ENCODE peak calls at places on chromosome 12, in ten cellular contexts. One of them, this sample, is unnamed. For H3K9me3, the result is how much of the 10 kb centered on the place peaks cover.

GRCh38 chr12:65168606-65169310 is 625 bp upstream of the LEMD3 start:
- DNase-seq in HCT116: no peak
- DNase-seq in tibial artery: no peak
- DNase-seq in tibial nerve: no peak
- DNase-seq in IMR-90: no peak
- DNase-seq in cardiac muscle cell: peak
- DNase-seq in Panc1: no peak
- DNase-seq in stomach: no peak
- DNase-seq in heart left ventricle: no peak
- DNase-seq in colonic mucosa: no peak
- DNase-seq in this sample: no peak

GRCh38 chr12:84689638-84690037 is 223.0 kb downstream of the SLC6A15 start:
- DNase-seq in colonic mucosa: no peak
- DNase-seq in tibial nerve: no peak
- DNase-seq in HCT116: no peak
- DNase-seq in stomach: no peak
- DNase-seq in heart left ventricle: no peak
- DNase-seq in IMR-90: no peak
- DNase-seq in cardiac muscle cell: no peak
- DNase-seq in Panc1: no peak
- DNase-seq in tibial artery: peak
- DNase-seq in this sample: no peak

GRCh38 chr12:113239811-113240331 is 18.6 kb downstream of the TPCN1 start:
- DNase-seq in Panc1: no peak
- DNase-seq in heart left ventricle: no peak
- DNase-seq in tibial artery: no peak
- DNase-seq in HCT116: no peak
- DNase-seq in stomach: no peak
- DNase-seq in colonic mucosa: peak
- DNase-seq in IMR-90: no peak
- DNase-seq in cardiac muscle cell: no peak
- DNase-seq in tibial nerve: no peak
- DNase-seq in this sample: no peak

GRCh38 chr12:47744778-47745436 is 13.8 kb downstream of the RAPGEF3 start:
- DNase-seq in stomach: no peak
- DNase-seq in tibial artery: no peak
- DNase-seq in colonic mucosa: no peak
- DNase-seq in HCT116: no peak
- DNase-seq in heart left ventricle: no peak
- DNase-seq in tibial nerve: no peak
- DNase-seq in cardiac muscle cell: no peak
- DNase-seq in Panc1: no peak
- DNase-seq in IMR-90: no peak
- DNase-seq in this sample: no peak

GRCh38 chr12:93198086-93198485 is 179.6 kb upstream of the NUDT4 start:
- DNase-seq in HCT116: peak
- DNase-seq in Panc1: peak
- DNase-seq in stomach: no peak
- DNase-seq in colonic mucosa: no peak
- DNase-seq in heart left ventricle: no peak
- DNase-seq in tibial artery: no peak
- DNase-seq in cardiac muscle cell: no peak
- DNase-seq in tibial nerve: no peak
- DNase-seq in IMR-90: peak
- DNase-seq in this sample: peak

GRCh38 chr12:4956054-4956453 is 46.3 kb downstream of the KCNA1 start:
- DNase-seq in cardiac muscle cell: peak
- DNase-seq in colonic mucosa: no peak
- DNase-seq in tibial nerve: no peak
- DNase-seq in heart left ventricle: no peak
- DNase-seq in IMR-90: no peak
- DNase-seq in Panc1: no peak
- DNase-seq in HCT116: no peak
- DNase-seq in stomach: no peak
- DNase-seq in tibial artery: no peak
- DNase-seq in this sample: no peak

GRCh38 chr12:129877383-129877782 is 26.4 kb downstream of the TMEM132D start:
- DNase-seq in colonic mucosa: no peak
- DNase-seq in stomach: no peak
- DNase-seq in Panc1: no peak
- DNase-seq in cardiac muscle cell: no peak
- DNase-seq in tibial nerve: no peak
- DNase-seq in heart left ventricle: no peak
- DNase-seq in tibial artery: no peak
- DNase-seq in HCT116: no peak
- DNase-seq in IMR-90: no peak
- DNase-seq in this sample: no peak

GRCh38 chr12:48814313-48815280 is 3.7 kb upstream of the CACNB3 start:
- DNase-seq in HCT116: peak
- DNase-seq in IMR-90: peak
- DNase-seq in tibial nerve: peak
- DNase-seq in stomach: peak
- DNase-seq in Panc1: no peak
- DNase-seq in colonic mucosa: peak
- DNase-seq in tibial artery: peak
- DNase-seq in heart left ventricle: peak
- DNase-seq in cardiac muscle cell: peak
- DNase-seq in this sample: peak

GRCh38 chr12:30599631-30600030 is 96.0 kb downstream of the IPO8 start:
- DNase-seq in stomach: no peak
- DNase-seq in HCT116: no peak
- DNase-seq in Panc1: no peak
- DNase-seq in tibial artery: no peak
- DNase-seq in IMR-90: peak
- DNase-seq in colonic mucosa: no peak
- DNase-seq in heart left ventricle: no peak
- DNase-seq in tibial nerve: no peak
- DNase-seq in cardiac muscle cell: no peak
- DNase-seq in this sample: no peak

GRCh38 chr12:117227000-117227653 is 36.9 kb upstream of the FBXO21 start:
- DNase-seq in colonic mucosa: no peak
- DNase-seq in heart left ventricle: no peak
- DNase-seq in stomach: no peak
- DNase-seq in IMR-90: no peak
- DNase-seq in tibial artery: no peak
- DNase-seq in Panc1: no peak
- DNase-seq in tibial nerve: no peak
- DNase-seq in cardiac muscle cell: no peak
- DNase-seq in HCT116: no peak
- DNase-seq in this sample: no peak

GRCh38 chr12:82757059-82757458 is 70.4 kb downstream of the TMTC2 start:
- DNase-seq in stomach: no peak
- DNase-seq in HCT116: no peak
- DNase-seq in tibial nerve: no peak
- DNase-seq in colonic mucosa: no peak
- DNase-seq in Panc1: no peak
- DNase-seq in cardiac muscle cell: peak
- DNase-seq in tibial artery: no peak
- DNase-seq in IMR-90: no peak
- DNase-seq in heart left ventricle: no peak
- DNase-seq in this sample: no peak

GRCh38 chr12:114440450-114441383 is 34.8 kb upstream of the TBX5 start:
- DNase-seq in stomach: no peak
- DNase-seq in Panc1: no peak
- DNase-seq in HCT116: no peak
- DNase-seq in cardiac muscle cell: no peak
- DNase-seq in tibial nerve: no peak
- DNase-seq in tibial artery: no peak
- DNase-seq in heart left ventricle: no peak
- DNase-seq in colonic mucosa: no peak
- DNase-seq in IMR-90: no peak
- DNase-seq in this sample: no peak

GRCh38 chr12:19643635-19644034 is 204.3 kb downstream of the AEBP2 start:
- DNase-seq in HCT116: peak
- DNase-seq in stomach: no peak
- DNase-seq in tibial artery: no peak
- DNase-seq in heart left ventricle: no peak
- DNase-seq in tibial nerve: no peak
- DNase-seq in colonic mucosa: no peak
- DNase-seq in IMR-90: peak
- DNase-seq in cardiac muscle cell: peak
- DNase-seq in Panc1: no peak
- DNase-seq in this sample: no peak

GRCh38 chr12:57751788-57752667 is at the start of gene CDK4:
- DNase-seq in colonic mucosa: peak
- DNase-seq in heart left ventricle: peak
- DNase-seq in cardiac muscle cell: peak
- DNase-seq in tibial artery: peak
- DNase-seq in IMR-90: peak
- DNase-seq in stomach: peak
- DNase-seq in HCT116: peak
- DNase-seq in Panc1: peak
- DNase-seq in tibial nerve: peak
- DNase-seq in this sample: peak

DNA sequence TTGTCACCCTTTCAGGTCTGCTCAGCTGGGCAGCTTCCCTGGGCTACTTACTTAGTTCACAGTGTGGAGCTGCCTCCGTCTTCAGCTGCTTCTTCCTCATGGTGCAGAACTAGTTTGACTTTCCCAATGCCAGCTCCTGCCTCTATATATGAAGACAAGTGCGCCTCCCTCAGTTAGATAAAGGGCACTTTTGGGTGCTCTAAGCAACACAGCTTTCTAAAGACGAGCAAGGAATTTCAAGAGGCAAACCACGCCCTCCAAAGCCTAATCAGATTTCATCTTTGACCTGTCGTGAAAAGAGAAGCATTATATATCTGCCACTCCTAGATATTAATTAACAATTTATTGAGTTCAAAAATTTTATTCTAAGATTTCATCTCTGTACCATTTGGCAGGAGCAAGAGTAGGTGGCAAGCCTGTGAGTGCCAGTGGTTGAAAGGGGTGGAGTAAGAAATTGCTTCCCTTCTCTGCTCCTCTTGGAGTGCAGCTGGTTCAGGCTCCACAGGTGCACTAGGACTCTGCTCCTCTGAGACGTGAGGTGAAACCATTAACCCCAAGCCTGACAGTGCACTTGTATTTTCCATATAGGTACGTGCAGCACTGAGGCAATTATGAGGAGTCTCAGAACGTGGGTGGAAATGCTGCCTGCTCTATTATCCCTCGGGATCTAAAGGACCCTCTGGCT is 2.1 kb upstream of the SLC11A2 start:
- DNase-seq in tibial artery: peak
- DNase-seq in heart left ventricle: no peak
- DNase-seq in cardiac muscle cell: peak
- DNase-seq in Panc1: peak
- DNase-seq in HCT116: no peak
- DNase-seq in tibial nerve: no peak
- DNase-seq in colonic mucosa: peak
- DNase-seq in stomach: no peak
- DNase-seq in IMR-90: peak
- DNase-seq in this sample: no peak
- H3K4me3 ChIP-seq in tibial artery: no peak
- H3K4me3 ChIP-seq in heart left ventricle: no peak
- H3K4me3 ChIP-seq in cardiac muscle cell: no peak
- H3K4me3 ChIP-seq in Panc1: no peak
- H3K4me3 ChIP-seq in HCT116: peak
- H3K4me3 ChIP-seq in tibial nerve: no peak
- H3K4me3 ChIP-seq in colonic mucosa: no peak
- H3K4me3 ChIP-seq in stomach: no peak
- H3K4me3 ChIP-seq in IMR-90: no peak
- H3K4me3 ChIP-seq in this sample: no peak

GRCh38 chr12:3944620-3945019 is 71.4 kb upstream of the PARP11 start:
- DNase-seq in tibial nerve: no peak
- DNase-seq in colonic mucosa: no peak
- DNase-seq in stomach: no peak
- DNase-seq in cardiac muscle cell: no peak
- DNase-seq in HCT116: no peak
- DNase-seq in Panc1: no peak
- DNase-seq in IMR-90: no peak
- DNase-seq in heart left ventricle: no peak
- DNase-seq in tibial artery: no peak
- DNase-seq in this sample: no peak
- H3K27ac ChIP-seq in tibial nerve: no peak
- H3K27ac ChIP-seq in colonic mucosa: no peak
- H3K27ac ChIP-seq in stomach: no peak
- H3K27ac ChIP-seq in cardiac muscle cell: no peak
- H3K27ac ChIP-seq in HCT116: no peak
- H3K27ac ChIP-seq in Panc1: no peak
- H3K27ac ChIP-seq in IMR-90: no peak
- H3K27ac ChIP-seq in heart left ventricle: no peak
- H3K27ac ChIP-seq in tibial artery: no peak
- H3K27ac ChIP-seq in this sample: no peak

GRCh38 chr12:78949532-78949931 is 85.0 kb downstream of the SYT1 start:
- DNase-seq in HCT116: no peak
- DNase-seq in cardiac muscle cell: no peak
- DNase-seq in heart left ventricle: no peak
- DNase-seq in colonic mucosa: no peak
- DNase-seq in tibial artery: no peak
- DNase-seq in tibial nerve: no peak
- DNase-seq in IMR-90: no peak
- DNase-seq in Panc1: no peak
- DNase-seq in stomach: no peak
- DNase-seq in this sample: no peak
- H3K9me3 ChIP-seq in HCT116: under half
- H3K9me3 ChIP-seq in cardiac muscle cell: under half
- H3K9me3 ChIP-seq in heart left ventricle: under half
- H3K9me3 ChIP-seq in colonic mucosa: under half
- H3K9me3 ChIP-seq in tibial artery: under half
- H3K9me3 ChIP-seq in tibial nerve: under half
- H3K9me3 ChIP-seq in IMR-90: under half
- H3K9me3 ChIP-seq in Panc1: under half
- H3K9me3 ChIP-seq in stomach: under half
- H3K9me3 ChIP-seq in this sample: under half

DNA sequence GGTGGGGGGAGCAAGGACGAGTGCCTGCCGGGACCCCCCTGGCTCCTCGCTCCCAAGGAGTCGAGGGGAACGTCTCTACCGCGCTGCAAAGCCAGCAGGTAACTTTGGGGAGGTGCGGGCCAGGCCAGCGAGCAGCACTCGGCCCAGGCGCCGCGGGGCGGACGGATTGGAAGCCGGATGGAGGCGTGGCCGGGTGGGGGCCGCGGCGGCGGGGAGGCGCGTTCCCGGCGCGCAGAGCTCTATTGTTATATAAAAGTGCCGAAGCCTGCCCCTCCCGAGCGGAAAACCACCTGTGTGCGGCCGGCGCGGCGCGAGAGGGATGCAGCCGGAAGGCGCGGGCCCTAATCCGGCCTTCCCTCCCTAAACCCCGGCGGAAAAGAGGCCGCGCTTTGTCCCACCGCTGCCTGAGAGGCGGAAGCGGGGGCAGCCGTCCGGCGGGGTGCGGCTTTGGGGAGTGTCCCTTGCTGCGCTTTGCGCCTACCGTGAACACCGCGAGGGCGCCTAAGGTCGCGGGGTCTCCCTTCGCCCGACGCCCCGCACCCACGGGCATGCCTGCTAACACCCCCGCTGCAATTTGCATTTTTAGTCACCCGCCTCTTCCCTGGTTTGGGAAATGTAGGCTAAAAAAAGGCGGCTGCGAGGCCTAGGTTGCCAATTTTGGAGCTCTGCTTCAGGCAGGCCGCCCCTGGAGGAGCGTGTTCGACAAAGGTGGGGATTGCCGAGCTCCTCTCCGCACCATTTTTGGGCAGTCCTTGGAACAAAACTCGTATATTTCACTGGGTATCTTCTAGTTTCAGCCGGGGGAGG is 1.7 kb upstream of the DUSP6 start:
- DNase-seq in HCT116: peak
- DNase-seq in heart left ventricle: peak
- DNase-seq in stomach: peak
- DNase-seq in cardiac muscle cell: peak
- DNase-seq in IMR-90: peak
- DNase-seq in tibial artery: peak
- DNase-seq in colonic mucosa: peak
- DNase-seq in tibial nerve: peak
- DNase-seq in Panc1: no peak
- DNase-seq in this sample: peak
- H3K4me3 ChIP-seq in HCT116: peak
- H3K4me3 ChIP-seq in heart left ventricle: peak
- H3K4me3 ChIP-seq in stomach: peak
- H3K4me3 ChIP-seq in cardiac muscle cell: peak
- H3K4me3 ChIP-seq in IMR-90: peak
- H3K4me3 ChIP-seq in tibial artery: peak
- H3K4me3 ChIP-seq in colonic mucosa: peak
- H3K4me3 ChIP-seq in tibial nerve: peak
- H3K4me3 ChIP-seq in Panc1: peak
- H3K4me3 ChIP-seq in this sample: peak

This sample was measured in psoas muscle.